ENCODE peak calls at places on chromosome 7, in eight cellular contexts. C is activated CD4-positive, CD25-positive, alpha-beta regulatory T cell; U is activated T-cell treated with anti-CD3 and anti-CD28 coated beads for 1 hour; T is activated naive CD8-positive, alpha-beta T cell treated with anti-CD3 and anti-CD28 coated beads, Interleukin-2, amount 50 U/mL, for 24 hours; J is GM13977; B is ovary; X is effector memory CD4-positive, alpha-beta T cell; P is T-helper 1 cell. L is an unnamed sample.

GRCh38 chr7:67621704-67622103 is 625.1 kb downstream of the TYW1 start:
- DNase-seq in J (no peak), T (no peak), B (no peak), U (no peak), X (no peak), C (no peak), P (no peak), L (no peak)

GRCh38 chr7:30922596-30922995 is 10.9 kb downstream of the AQP1 start:
- DNase-seq in C (no peak), B (no peak), J (no peak), X (no peak), T (no peak), P (peak), U (no peak), L (no peak)

GRCh38 chr7:140229591-140230516 is 53.1 kb upstream of the KDM7A start:
- DNase-seq in B (no peak), T (peak), P (peak), X (peak), U (peak), J (peak), C (peak), L (no peak)

GRCh38 chr7:149787428-149788299 is 14.3 kb upstream of the ZNF467 start:
- DNase-seq in C (no peak), X (no peak), B (no peak), J (no peak), T (no peak), U (no peak), P (no peak), L (no peak)

GRCh38 chr7:157861031-157861491 is 524.3 kb downstream of the DNAJB6 start:
- DNase-seq in J (no peak), U (no peak), C (no peak), B (no peak), X (no peak), P (no peak), T (no peak), L (no peak)

GRCh38 chr7:156456503-156457115 is 184.0 kb upstream of the RNF32 start:
- DNase-seq in C (no peak), T (no peak), J (no peak), P (no peak), X (no peak), U (no peak), B (no peak), L (no peak)

GRCh38 chr7:127880454-127880853 is 150.8 kb downstream of the LRRC4 start:
- DNase-seq in J (no peak), T (no peak), X (no peak), U (no peak), C (no peak), B (no peak), P (no peak), L (no peak)

GRCh38 chr7:78261739-78262138 is 463.2 kb downstream of the PHTF2 start:
- DNase-seq in C (no peak), U (no peak), X (no peak), J (no peak), B (no peak), T (no peak), P (no peak), L (no peak)

GRCh38 chr7:389911-390601 is 100.1 kb downstream of the FOXL3 start:
- DNase-seq in X (no peak), J (no peak), U (no peak), C (no peak), P (no peak), T (no peak), B (no peak), L (no peak)

GRCh38 chr7:99631311-99632109 is 14.8 kb downstream of the ZSCAN25 start:
- DNase-seq in U (no peak), T (peak), X (no peak), P (no peak), J (no peak), C (no peak), B (no peak), L (no peak)

GRCh38 chr7:119482671-119483070 is 790.3 kb upstream of the KCND2 start:
- DNase-seq in X (no peak), B (no peak), J (no peak), U (no peak), P (no peak), T (no peak), C (no peak), L (no peak)

GRCh38 chr7:4792537-4793126 is 17.2 kb downstream of the AP5Z1 start:
- DNase-seq in U (no peak), J (no peak), B (peak), T (peak), P (no peak), C (no peak), X (no peak), L (no peak)

GRCh38 chr7:74280985-74281384 is 8.2 kb upstream of the CLIP2 start:
- DNase-seq in J (no peak), U (no peak), B (no peak), P (no peak), C (no peak), X (no peak), T (no peak), L (no peak)

GRCh38 chr7:2195403-2196246 is 37.1 kb downstream of the MAD1L1 start:
- DNase-seq in J (no peak), T (no peak), X (no peak), C (no peak), U (no peak), P (no peak), B (no peak), L (peak)

GRCh38 chr7:130009848-130010688 is 41.1 kb downstream of the ZC3HC1 start:
- DNase-seq in P (no peak), B (no peak), C (no peak), X (no peak), T (peak), J (no peak), U (no peak), L (no peak)

GRCh38 chr7:77504951-77505350 is 32.1 kb upstream of the PTPN12 start:
- DNase-seq in B (no peak), C (no peak), U (no peak), X (no peak), T (no peak), P (no peak), J (no peak), L (no peak)

GRCh38 chr7:22248111-22248809 is 108.7 kb downstream of the RAPGEF5 start:
- DNase-seq in C (no peak), T (no peak), J (no peak), P (no peak), B (no peak), U (no peak), X (no peak), L (no peak)

GRCh38 chr7:151796091-151796870 is 80.6 kb downstream of the PRKAG2 start:
- DNase-seq in B (no peak), P (no peak), C (no peak), J (no peak), T (peak), X (no peak), U (no peak), L (no peak)

GRCh38 chr7:122528879-122529481 is 169.9 kb downstream of the RNF133 start:
- DNase-seq in C (no peak), X (no peak), J (peak), B (no peak), T (no peak), U (no peak), P (no peak), L (no peak)

GRCh38 chr7:2245883-2246679 is 4.1 kb downstream of the NUDT1 start:
- DNase-seq in B (no peak), P (no peak), C (no peak), J (no peak), X (no peak), T (no peak), U (no peak), L (no peak)

GRCh38 chr7:15783971-15784693 is 97.6 kb upstream of the MEOX2 start:
- DNase-seq in B (no peak), J (no peak), C (no peak), T (no peak), P (no peak), U (no peak), X (no peak), L (no peak)

GRCh38 chr7:104341545-104341944 is 13.1 kb downstream of the LHFPL3 start:
- DNase-seq in J (peak), X (no peak), P (no peak), C (no peak), U (no peak), T (no peak), B (no peak), L (no peak)

GRCh38 chr7:30285067-30285530 is 702 bp downstream of the ZNRF2 start:
- DNase-seq in T (peak), U (peak), B (peak), X (peak), C (peak), P (peak), J (peak), L (no peak)

GRCh38 chr7:100483728-100484635 is at the start of gene NYAP1:
- DNase-seq in U (peak), B (peak), J (peak), P (peak), C (peak), X (peak), T (peak), L (peak)

GRCh38 chr7:23062452-23062851 is 43.1 kb upstream of the KLHL7 start:
- DNase-seq in T (no peak), P (no peak), U (no peak), X (no peak), J (no peak), B (no peak), C (no peak), L (no peak)

GRCh38 chr7:155959894-155960293 is 147.6 kb upstream of the SHH start:
- DNase-seq in B (no peak), P (no peak), J (no peak), C (no peak), X (no peak), U (no peak), T (no peak), L (no peak)

GRCh38 chr7:28685660-28686417 is 272.3 kb downstream of the TRIL start:
- DNase-seq in T (peak), J (peak), P (no peak), U (no peak), X (no peak), B (peak), C (no peak), L (no peak)

GRCh38 chr7:159025161-159025779 is 119.4 kb downstream of the VIPR2 start:
- DNase-seq in X (no peak), J (no peak), B (no peak), T (no peak), U (no peak), P (no peak), C (no peak), L (no peak)

GRCh38 chr7:24609570-24609969 is 36.3 kb downstream of the PALS2 start:
- DNase-seq in J (no peak), B (no peak), X (no peak), C (no peak), T (no peak), P (no peak), U (no peak), L (no peak)

L was measured in D721Med.